ENCODE peak calls at places on chromosomes 2 and 18, in six cellular contexts. F is iPS-NIHi11; N is AG09309; H is stimulated activated CD4-positive, alpha-beta T cell treated with anti-CD3 and anti-CD28 coated beads, Interleukin-15, amount 100 ng/mL, for 24 hours; R is NCI-H2081; J is SK-MEL-5. E is an unnamed sample.
A peak's percentile ranks its signal among the peaks of the same experiment; 100 is the strongest.

GRCh38 chr2:207473203-207473865 is 56.4 kb upstream of the CREB1 start:
- DNase-seq in F (peak; percentile 23), N (peak; percentile 68), H (peak; percentile 50), R (peak; percentile 92), J (peak; percentile 81), E (no peak)

GRCh38 chr2:37526323-37526722 is 145.1 kb downstream of the CDC42EP3 start:
- DNase-seq in F (no peak), N (no peak), H (no peak), R (no peak), J (peak; percentile 44), E (no peak)

GRCh38 chr2:117071556-117072102 is 742.9 kb upstream of the DDX18 start:
- DNase-seq in F (no peak), N (no peak), H (no peak), R (no peak), J (no peak), E (no peak)

GRCh38 chr2:66581461-66582363 is 146.8 kb downstream of the MEIS1 start:
- DNase-seq in F (peak; percentile 52), N (no peak), H (no peak), R (no peak), J (no peak), E (no peak)

GRCh38 chr2:169491378-169491777 is 12.1 kb downstream of the BBS5 start:
- DNase-seq in F (no peak), N (no peak), H (no peak), R (no peak), J (no peak), E (no peak)

GRCh38 chr2:26609839-26610277 is 31.3 kb downstream of the CIB4 start:
- DNase-seq in F (no peak), N (no peak), H (peak; percentile 15), R (no peak), J (no peak), E (peak; percentile 81)

GRCh38 chr2:184598313-184599053 is at the start of gene ZNF804A:
- DNase-seq in F (peak; percentile 70), N (no peak), H (peak; percentile 24), R (peak; percentile 88), J (no peak), E (no peak)

GRCh38 chr2:46836295-46837111 is 79.1 kb downstream of the MCFD2 start:
- DNase-seq in F (no peak), N (no peak), H (no peak), R (no peak), J (peak; percentile 76), E (peak; percentile 53)

GRCh38 chr2:85807756-85808155 is 54.0 kb downstream of the ATOH8 start:
- DNase-seq in F (no peak), N (no peak), H (no peak), R (no peak), J (no peak), E (no peak)

GRCh38 chr2:47984041-47984440 is 77.7 kb upstream of the FBXO11 start:
- DNase-seq in F (no peak), N (no peak), H (no peak), R (no peak), J (no peak), E (no peak)

GRCh38 chr2:62303818-62304217 is 107.9 kb downstream of the B3GNT2 start:
- DNase-seq in F (no peak), N (no peak), H (no peak), R (no peak), J (no peak), E (no peak)

GRCh38 chr2:71945133-71945959 is 202.3 kb downstream of the CYP26B1 start:
- DNase-seq in F (no peak), N (no peak), H (no peak), R (no peak), J (no peak), E (no peak)

GRCh38 chr18:53715243-53715853 is 509.1 kb downstream of the MBD2 start:
- DNase-seq in F (no peak), N (no peak), H (no peak), R (no peak), J (no peak), E (no peak)

GRCh38 chr2:112204411-112204810 is 50.4 kb downstream of the ZC3H8 start:
- DNase-seq in F (no peak), N (no peak), H (no peak), R (peak; percentile 3), J (peak; percentile 14), E (no peak)

GRCh38 chr18:76923485-76924085 is 101.2 kb downstream of the ZNF236 start:
- DNase-seq in F (peak; percentile 62), N (no peak), H (no peak), R (no peak), J (peak; percentile 68), E (no peak)

GRCh38 chr2:54416166-54416798 is 39.8 kb upstream of the SPTBN1 start:
- DNase-seq in F (no peak), N (no peak), H (no peak), R (no peak), J (no peak), E (no peak)

GRCh38 chr18:55290898-55291297 is 297.1 kb downstream of the TCF4 start:
- DNase-seq in F (no peak), N (no peak), H (no peak), R (no peak), J (no peak), E (no peak)

GRCh38 chr2:12412898-12413305 is 303.8 kb upstream of the TRIB2 start:
- DNase-seq in F (no peak), N (no peak), H (peak; percentile 43), R (no peak), J (no peak), E (peak; percentile 84)

E was measured in DND-41.